ENCODE peak calls at places on chromosomes 7 and 10, in ten cellular contexts. I is colonic mucosa, N is H1, B is fibroblast of lung, X is neuronal stem cell, S is GM23248, C is neural progenitor cell, Q is keratinocyte, Y is kidney, K is SK-N-SH. P is an unnamed sample. For H3K36me3, the result is how much of the 10 kb centered on the place peaks cover.

GRCh38 chr10:80413152-80413996 is 5.0 kb downstream of the PRXL2A start:
- DNase-seq in I (no peak), N (no peak), B (peak), X (no peak), S (no peak), C (no peak), Q (peak), Y (peak), K (peak), P (peak)

GRCh38 chr10:98404571-98405396 is 10.2 kb downstream of the PYROXD2 start:
- DNase-seq in I (no peak), N (no peak), B (peak), X (no peak), S (peak), C (no peak), Q (no peak), Y (no peak), K (no peak), P (peak)

GRCh38 chr7:45609180-45609579 is 35.0 kb downstream of the ADCY1 start:
- DNase-seq in I (no peak), N (no peak), B (no peak), X (no peak), S (no peak), C (no peak), Q (no peak), Y (peak), K (no peak), P (no peak)

GRCh38 chr10:124943301-124944092 is 1.6 kb downstream of the ZRANB1 start:
- DNase-seq in I (no peak), N (no peak), B (peak), X (no peak), S (peak), C (no peak), Q (no peak), Y (no peak), K (no peak), P (peak)

GRCh38 chr10:17233534-17233933 is 5.5 kb downstream of the VIM start:
- DNase-seq in I (peak), N (no peak), B (no peak), X (no peak), S (peak), C (no peak), Q (no peak), Y (no peak), K (no peak), P (no peak)

GRCh38 chr10:71222541-71223364 is 10.4 kb downstream of the UNC5B start:
- DNase-seq in I (no peak), N (no peak), B (no peak), X (no peak), S (peak), C (peak), Q (no peak), Y (peak), K (no peak), P (peak)

GRCh38 chr7:14899065-14899464 is 3.5 kb downstream of the DGKB start:
- DNase-seq in I (no peak), N (no peak), B (peak), X (no peak), S (no peak), C (no peak), Q (no peak), Y (no peak), K (no peak), P (no peak)

GRCh38 chr10:28977518-28977917 is 300.2 kb downstream of the BAMBI start:
- DNase-seq in I (no peak), N (no peak), B (no peak), X (no peak), S (no peak), C (no peak), Q (no peak), Y (no peak), K (no peak), P (no peak)

GRCh38 chr7:132865366-132865765 is 216.5 kb downstream of the CHCHD3 start:
- DNase-seq in I (no peak), N (no peak), B (no peak), X (no peak), S (peak), C (no peak), Q (no peak), Y (no peak), K (no peak), P (no peak)

GRCh38 chr7:27339478-27339877 is 96.9 kb downstream of the EVX1 start:
- DNase-seq in I (no peak), N (no peak), B (no peak), X (no peak), S (no peak), C (no peak), Q (no peak), Y (no peak), K (no peak), P (no peak)

GRCh38 chr7:14303536-14303935 is 314.1 kb upstream of the ETV1 start:
- DNase-seq in I (no peak), N (no peak), B (no peak), X (no peak), S (no peak), C (no peak), Q (no peak), Y (no peak), K (no peak), P (no peak)

DNA sequence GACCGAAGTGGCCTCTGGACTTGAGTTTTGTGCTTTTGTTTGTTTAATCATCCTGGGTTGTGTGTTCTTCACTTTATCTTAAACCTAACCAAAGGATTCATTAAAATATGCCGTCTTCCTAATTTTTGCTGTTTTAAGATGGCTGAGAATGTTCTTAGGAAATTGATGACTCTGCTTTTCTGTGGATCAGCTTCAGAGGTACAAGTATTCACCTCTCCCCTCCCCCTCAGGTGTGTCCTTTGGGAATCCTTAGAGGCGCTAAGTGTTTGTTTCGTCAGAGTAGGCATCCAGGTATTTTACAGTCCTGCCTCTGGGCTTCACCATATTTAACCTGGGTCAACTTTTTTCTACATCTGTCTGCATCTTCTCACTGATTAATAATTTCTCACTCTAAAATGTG is 1.1 kb downstream of the CCDC126 start:
- DNase-seq in I (no peak), N (no peak), B (no peak), X (no peak), S (no peak), C (no peak), Q (no peak), Y (no peak), K (no peak), P (peak)
- H3K4me3 ChIP-seq in I (peak), N (peak), B (peak), X (peak), S (peak), C (peak), Q (peak), Y (peak), K (peak), P (peak)

DNA sequence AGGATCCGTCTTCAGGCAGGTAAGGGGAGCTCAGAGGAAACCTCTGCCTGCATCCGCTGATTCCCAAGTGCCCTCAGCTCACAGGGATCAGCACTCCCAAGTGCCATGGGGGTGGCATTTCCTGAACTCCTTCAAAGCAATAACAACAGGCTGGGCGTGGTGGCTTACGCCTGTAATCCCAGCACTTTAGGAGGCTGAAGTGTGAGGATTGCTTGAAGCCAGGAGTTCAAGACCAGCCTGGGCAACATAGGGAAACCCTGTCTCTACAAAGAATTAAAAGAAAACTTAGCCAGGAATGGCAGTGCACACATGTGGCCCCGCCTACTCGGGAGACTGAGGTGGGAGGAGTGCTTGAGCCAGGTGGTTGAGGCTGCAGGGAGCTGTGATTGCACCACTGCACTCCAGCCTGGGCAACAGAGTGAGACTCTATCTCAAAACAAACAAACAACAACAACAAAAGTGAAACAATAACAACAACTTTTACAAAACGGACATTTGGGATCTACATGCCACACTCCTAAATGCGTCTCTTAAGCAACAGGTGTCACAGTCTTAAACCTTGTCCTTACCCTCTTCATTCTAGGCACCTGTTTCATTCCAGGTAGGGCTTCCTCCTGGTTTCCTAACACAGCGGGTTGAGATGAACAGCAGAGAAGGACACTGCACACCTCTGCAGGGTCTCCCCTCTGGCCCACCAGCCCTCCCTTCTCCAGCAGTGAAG is 73.8 kb downstream of the PAXIP1 start:
- DNase-seq in I (peak), N (no peak), B (no peak), X (no peak), S (no peak), C (no peak), Q (no peak), Y (no peak), K (no peak), P (no peak)
- H3K9ac ChIP-seq in I (peak), N (no peak), B (no peak), X (no peak), S (peak), C (no peak), Q (peak), Y (peak), K (peak), P (peak)

DNA sequence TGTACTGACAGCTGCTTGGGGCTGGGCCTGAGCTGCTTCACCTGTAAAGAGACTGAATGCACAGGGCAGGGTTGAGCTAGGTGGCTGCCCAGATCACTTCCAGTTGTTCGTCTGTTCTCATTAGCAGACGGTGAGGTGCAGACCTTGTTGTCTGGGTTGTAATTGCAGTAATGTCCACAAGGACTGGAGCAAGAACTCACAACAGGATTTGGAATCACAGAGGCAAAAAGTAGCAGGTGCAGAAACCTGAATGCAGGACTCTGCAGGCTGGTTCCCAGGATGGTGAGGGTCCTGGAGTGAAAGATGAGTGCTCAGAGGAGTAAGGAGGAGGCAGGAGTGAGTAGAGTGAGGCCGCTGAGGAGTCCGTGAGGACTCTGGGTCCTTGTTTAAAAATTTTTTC is 9.2 kb downstream of the ZSCAN25 start:
- DNase-seq in I (no peak), N (no peak), B (no peak), X (no peak), S (no peak), C (no peak), Q (no peak), Y (no peak), K (no peak), P (no peak)
- H3K36me3 ChIP-seq in I (under half), N (half or more), B (under half), X (half or more), S (half or more), C (under half), Q (half or more), Y (half or more), K (half or more), P (half or more)

GRCh38 chr7:30598121-30598876 is 3.6 kb downstream of the GARS1 start:
- DNase-seq in I (no peak), N (no peak), B (peak), X (no peak), S (peak), C (no peak), Q (no peak), Y (no peak), K (no peak), P (peak)
- H3K4me3 ChIP-seq in I (no peak), N (no peak), B (peak), X (no peak), S (peak), C (no peak), Q (peak), Y (no peak), K (no peak), P (peak)

GRCh38 chr10:116271593-116272496 is 1.2 kb downstream of the GFRA1 start:
- DNase-seq in I (no peak), N (peak), B (peak), X (peak), S (peak), C (peak), Q (no peak), Y (peak), K (peak), P (peak)
- H3K9ac ChIP-seq in I (no peak), N (no peak), B (no peak), X (peak), S (no peak), C (no peak), Q (no peak), Y (no peak), K (no peak), P (peak)

GRCh38 chr10:101270763-101271162 is 41.5 kb upstream of the LBX1 start:
- DNase-seq in I (no peak), N (no peak), B (no peak), X (no peak), S (no peak), C (no peak), Q (no peak), Y (no peak), K (no peak), P (no peak)
- H3K36me3 ChIP-seq in I (under half), N (under half), B (under half), X (under half), S (under half), C (under half), Q (under half), Y (under half), K (under half), P (under half)

GRCh38 chr10:77490915-77491314 is 146.7 kb downstream of the KCNMA1 start:
- DNase-seq in I (no peak), N (no peak), B (no peak), X (no peak), S (no peak), C (no peak), Q (no peak), Y (no peak), K (no peak), P (no peak)

GRCh38 chr10:77490512-77490911 is 147.1 kb downstream of the KCNMA1 start:
- DNase-seq in I (no peak), N (no peak), B (no peak), X (no peak), S (no peak), C (no peak), Q (no peak), Y (no peak), K (no peak), P (no peak)

GRCh38 chr10:77482072-77482471 is 155.5 kb downstream of the KCNMA1 start:
- DNase-seq in I (no peak), N (no peak), B (no peak), X (no peak), S (no peak), C (no peak), Q (no peak), Y (no peak), K (no peak), P (no peak)

GRCh38 chr10:77486511-77486910 is 151.1 kb downstream of the KCNMA1 start:
- DNase-seq in I (no peak), N (no peak), B (no peak), X (no peak), S (no peak), C (no peak), Q (no peak), Y (no peak), K (no peak), P (no peak)

DNA sequence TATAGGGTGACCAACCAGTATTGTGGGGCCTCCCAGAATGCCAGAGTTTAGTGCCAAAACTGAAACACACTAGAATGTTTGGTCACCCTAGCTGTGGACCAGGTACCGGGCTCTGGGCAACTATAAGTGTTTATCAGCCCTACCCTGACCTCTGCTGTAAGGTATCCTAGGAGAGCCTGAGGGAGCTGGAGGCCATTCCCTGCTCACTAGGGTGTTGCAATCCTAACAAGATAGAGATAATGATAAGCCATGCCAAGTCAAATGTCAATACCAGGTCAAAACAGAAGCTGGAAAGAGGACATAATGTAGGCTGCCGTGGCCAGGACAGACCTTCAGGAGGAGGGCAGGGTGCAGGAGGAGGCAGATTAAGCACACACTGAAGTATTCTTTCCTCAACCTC is 151.8 kb downstream of the KCNMA1 start:
- DNase-seq in I (no peak), N (no peak), B (no peak), X (no peak), S (no peak), C (no peak), Q (no peak), Y (no peak), K (no peak), P (no peak)
- H3K4me3 ChIP-seq in I (no peak), N (no peak), B (no peak), X (no peak), S (no peak), C (no peak), Q (no peak), Y (no peak), K (no peak), P (no peak)

DNA sequence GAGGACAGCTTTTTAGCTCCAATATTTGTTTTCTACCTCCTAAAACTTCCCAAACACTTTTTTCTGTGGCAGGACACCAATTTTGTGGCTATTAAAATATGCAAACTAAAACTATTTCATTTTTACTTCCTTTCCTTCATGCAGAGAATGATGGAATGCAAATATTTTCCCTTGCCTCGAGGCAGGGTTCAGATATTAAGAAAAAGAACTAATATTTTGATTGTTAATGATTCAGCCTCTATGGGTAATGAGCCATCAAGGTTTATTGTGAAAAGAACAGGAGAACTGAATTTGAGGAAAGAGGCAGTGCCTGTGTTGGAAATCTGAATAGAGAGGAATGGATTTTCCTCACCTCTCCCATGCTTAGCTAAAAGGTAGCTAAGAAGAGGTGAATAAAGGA is 43.1 kb upstream of the CASD1 start:
- DNase-seq in I (no peak), N (no peak), B (no peak), X (no peak), S (no peak), C (no peak), Q (no peak), Y (no peak), K (no peak), P (no peak)
- H3K9ac ChIP-seq in I (no peak), N (no peak), B (no peak), X (no peak), S (no peak), C (no peak), Q (no peak), Y (no peak), K (no peak), P (no peak)

DNA sequence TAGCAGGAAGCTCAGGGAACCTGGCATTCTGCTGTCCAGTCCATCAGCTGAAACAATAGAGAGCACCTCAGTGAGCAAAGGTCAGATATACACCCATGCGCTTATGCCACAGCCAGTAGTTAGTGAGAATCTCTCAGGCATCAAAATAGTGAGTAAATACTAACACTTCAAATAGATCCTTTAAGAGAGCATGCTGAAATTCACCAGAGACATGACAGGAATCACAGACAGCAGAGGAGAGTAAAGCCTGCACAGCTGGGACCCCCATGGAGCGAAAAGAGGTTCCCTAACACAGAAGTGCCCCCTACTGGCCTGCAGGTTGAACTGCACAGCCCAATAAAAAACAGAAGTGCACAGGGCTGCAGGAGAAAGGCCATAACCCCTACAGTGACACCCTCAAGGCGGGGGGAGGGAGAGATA is 57.6 kb upstream of the ANTXRL start:
- DNase-seq in I (peak), N (peak), B (no peak), X (peak), S (peak), C (peak), Q (no peak), Y (no peak), K (peak), P (peak)
- H3K36me3 ChIP-seq in I (under half), N (under half), B (under half), X (under half), S (under half), C (under half), Q (under half), Y (under half), K (under half), P (under half)